ENCODE peak calls at places on chromosomes 13 and 19, in eight cellular contexts. Z is psoas muscle, D is AG04449, V is right lobe of liver, M is suprapubic skin, P is hepatic stellate cell, Y is astrocyte of the spinal cord, I is globus pallidus. X is an unnamed sample.

GRCh38 chr19:54955356-54955755 is 8.0 kb upstream of the NLRP7 start:
- DNase-seq in Z (no peak), D (no peak), V (no peak), M (no peak), P (no peak), Y (peak), I (no peak), X (no peak)

GRCh38 chr19:32223106-32223505 is 122.3 kb upstream of the ZNF507 start:
- DNase-seq in Z (no peak), D (no peak), V (no peak), M (no peak), P (no peak), Y (no peak), I (no peak), X (no peak)

GRCh38 chr19:5293607-5294089 is 47.0 kb downstream of the PTPRS start:
- DNase-seq in Z (peak), D (no peak), V (no peak), M (peak), P (peak), Y (peak), I (no peak), X (no peak)

GRCh38 chr19:49056101-49056901 is 1.2 kb downstream of the CGB7 start:
- DNase-seq in Z (peak), D (no peak), V (peak), M (no peak), P (peak), Y (peak), I (peak), X (no peak)

GRCh38 chr13:80037505-80037888 is 303.4 kb downstream of the SPRY2 start:
- DNase-seq in Z (no peak), D (peak), V (no peak), M (no peak), P (peak), Y (peak), I (no peak), X (no peak)

GRCh38 chr13:28161370-28161769 is 23.0 kb downstream of the PAN3 start:
- DNase-seq in Z (no peak), D (no peak), V (no peak), M (no peak), P (no peak), Y (no peak), I (no peak), X (no peak)

GRCh38 chr19:34288381-34288780 is 34.0 kb downstream of the GARRE1 start:
- DNase-seq in Z (no peak), D (no peak), V (no peak), M (no peak), P (no peak), Y (no peak), I (no peak), X (no peak)

GRCh38 chr13:94546071-94546839 is 49.7 kb downstream of the TGDS start:
- DNase-seq in Z (no peak), D (no peak), V (no peak), M (no peak), P (no peak), Y (no peak), I (no peak), X (no peak)

GRCh38 chr13:110811008-110811720 is 97.7 kb downstream of the ING1 start:
- DNase-seq in Z (no peak), D (no peak), V (no peak), M (no peak), P (no peak), Y (no peak), I (no peak), X (no peak)

GRCh38 chr13:41995946-41996345 is 35.0 kb upstream of the VWA8 start:
- DNase-seq in Z (no peak), D (peak), V (no peak), M (no peak), P (no peak), Y (peak), I (no peak), X (no peak)

GRCh38 chr13:28324181-28324789 is 170.6 kb downstream of the FLT1 start:
- DNase-seq in Z (no peak), D (no peak), V (no peak), M (no peak), P (peak), Y (peak), I (peak), X (no peak)

GRCh38 chr19:41421973-41422372 is 5.2 kb downstream of the B3GNT8 start:
- DNase-seq in Z (no peak), D (no peak), V (peak), M (no peak), P (no peak), Y (no peak), I (no peak), X (no peak)

GRCh38 chr13:31950121-31950810 is 81.3 kb upstream of the FRY start:
- DNase-seq in Z (no peak), D (no peak), V (no peak), M (no peak), P (no peak), Y (no peak), I (peak), X (no peak)

GRCh38 chr19:4556574-4557185 is 2.8 kb downstream of the SEMA6B start:
- DNase-seq in Z (peak), D (no peak), V (peak), M (no peak), P (peak), Y (no peak), I (no peak), X (no peak)